ENCODE peak calls at places on chromosomes 12 and 14, in nine cellular contexts. V is heart right ventricle, W is esophagus squamous epithelium, T is T-helper 2 cell, M is NCI-H345, C is KG1, S is cardiac fibroblast, E is NCI-H1417, Q is GM13977. I is an unnamed sample.

GRCh38 chr14:26389646-26390508 is 208.0 kb downstream of the NOVA1 start:
- DNase-seq in W (no peak), M (no peak), E (no peak), V (no peak), C (no peak), Q (no peak), S (peak; percentile 60), T (no peak), I (no peak)

GRCh38 chr14:57487771-57488170 is 5.9 kb downstream of the CCDC198 start:
- DNase-seq in W (no peak), E (no peak), V (no peak), S (peak; percentile 6), T (no peak), Q (no peak), M (no peak), C (no peak), I (no peak)

GRCh38 chr14:56153271-56153670 is 35.1 kb downstream of the PELI2 start:
- DNase-seq in V (no peak), M (no peak), S (peak; percentile 60), T (no peak), E (no peak), C (no peak), W (no peak), Q (no peak), I (no peak)

GRCh38 chr14:71319646-71320045 is 412.4 kb downstream of the PCNX1 start:
- DNase-seq in Q (peak; percentile 22), M (peak; percentile 40), E (no peak), W (no peak), C (no peak), S (peak; percentile 57), V (no peak), T (no peak), I (no peak)

GRCh38 chr14:91830777-91831176 is 36.6 kb downstream of the TC2N start:
- DNase-seq in M (peak; percentile 38), Q (no peak), E (no peak), C (no peak), W (no peak), T (no peak), S (no peak), V (no peak), I (no peak)

GRCh38 chr14:75513911-75514672 is 8.2 kb upstream of the BATF start:
- DNase-seq in C (no peak), W (no peak), M (no peak), V (no peak), T (no peak), E (no peak), Q (peak; percentile 42), S (no peak), I (no peak)

GRCh38 chr12:71092290-71092689 is 65.5 kb downstream of the TSPAN8 start:
- DNase-seq in E (no peak), T (no peak), C (no peak), Q (no peak), W (no peak), M (no peak), V (no peak), S (peak; percentile 20), I (no peak)

GRCh38 chr12:123971770-123972447 is 722 bp downstream of the CCDC92 start:
- DNase-seq in T (no peak), C (no peak), Q (no peak), E (peak; percentile 80), M (peak; percentile 62), S (no peak), V (peak; percentile 23), W (no peak), I (peak; percentile 65)

GRCh38 chr14:23640524-23641141 is 4.5 kb downstream of the DHRS2 start:
- DNase-seq in T (no peak), Q (no peak), W (no peak), V (no peak), M (peak; percentile 59), E (peak; percentile 36), S (peak; percentile 63), C (no peak), I (no peak)

GRCh38 chr14:99928963-99929362 is 135.8 kb downstream of the EML1 start:
- DNase-seq in W (no peak), S (no peak), V (no peak), E (no peak), T (no peak), Q (no peak), C (no peak), M (no peak), I (no peak)

GRCh38 chr12:94152292-94153083 is 4.1 kb downstream of the PLXNC1 start:
- DNase-seq in S (no peak), M (peak; percentile 26), T (no peak), Q (no peak), C (no peak), W (no peak), V (no peak), E (peak; percentile 53), I (no peak)

GRCh38 chr12:94707892-94708291 is 57.5 kb upstream of the TMCC3 start:
- DNase-seq in Q (no peak), M (no peak), E (no peak), C (no peak), T (no peak), S (peak; percentile 64), V (peak; percentile 80), W (no peak), I (peak; percentile 66)

GRCh38 chr14:65320661-65321308 is 91.7 kb upstream of the FUT8 start:
- DNase-seq in Q (no peak), S (no peak), C (no peak), M (no peak), V (no peak), T (no peak), E (no peak), W (no peak), I (no peak)

GRCh38 chr14:24329736-24330135 is 5.1 kb downstream of the ADCY4 start:
- DNase-seq in M (no peak), T (no peak), E (no peak), C (no peak), Q (no peak), V (no peak), W (no peak), S (no peak), I (peak; percentile 54)

GRCh38 chr12:107411792-107412535 is 273.6 kb upstream of the PWP1 start:
- DNase-seq in C (no peak), E (no peak), S (peak; percentile 69), T (no peak), M (no peak), Q (no peak), W (no peak), V (no peak), I (no peak)